ENCODE peak calls at places on chromosomes 1 and 21, in five cellular contexts. M, D, W, Q and S are unnamed samples.

GRCh38 chr1:11961230-11961629 is 19.0 kb upstream of the MFN2 start:
- DNase-seq in M (no peak), D (no peak), W (no peak), Q (no peak), S (no peak)

GRCh38 chr1:225156254-225156653 is 226.8 kb downstream of the DNAH14 start:
- DNase-seq in M (peak; percentile 23), D (no peak), W (no peak), Q (no peak), S (no peak)

GRCh38 chr1:19804786-19805390 is 5.2 kb upstream of the TMCO4 start:
- DNase-seq in M (no peak), D (no peak), W (no peak), Q (no peak), S (no peak)

GRCh38 chr1:21896652-21897532 is 40.2 kb downstream of the HSPG2 start:
- DNase-seq in M (no peak), D (no peak), W (no peak), Q (no peak), S (peak; percentile 92)

GRCh38 chr1:9427388-9427787 is 111.9 kb upstream of the SLC25A33 start:
- DNase-seq in M (no peak), D (no peak), W (no peak), Q (no peak), S (no peak)

GRCh38 chr1:96918406-96918805 is 196.8 kb downstream of the PTBP2 start:
- DNase-seq in M (no peak), D (no peak), W (peak; percentile 4), Q (no peak), S (no peak)

GRCh38 chr1:44677201-44677520 is 2.6 kb downstream of the ARMH1 start:
- DNase-seq in M (no peak), D (no peak), W (no peak), Q (peak; percentile 85), S (no peak)

GRCh38 chr21:33975548-33976081 is 60.0 kb upstream of the ATP5PO start:
- DNase-seq in M (peak; percentile 77), D (peak; percentile 42), W (no peak), Q (peak; percentile 61), S (no peak)

GRCh38 chr1:85494074-85494956 is 29.4 kb upstream of the DDAH1 start:
- DNase-seq in M (no peak), D (no peak), W (no peak), Q (peak; percentile 69), S (no peak)

GRCh38 chr1:208185801-208186201 is 58.4 kb downstream of the PLXNA2 start:
- DNase-seq in M (no peak), D (no peak), W (no peak), Q (no peak), S (no peak)

GRCh38 chr1:33931115-33931475 is 67.2 kb downstream of the HMGB4 start:
- DNase-seq in M (no peak), D (no peak), W (no peak), Q (no peak), S (peak; percentile 12)

GRCh38 chr1:63779338-63779819 is 5.6 kb downstream of the ROR1 start:
- DNase-seq in M (no peak), D (no peak), W (no peak), Q (no peak), S (no peak)

GRCh38 chr1:233183226-233184020 is 112.1 kb downstream of the PCNX2 start:
- DNase-seq in M (no peak), D (no peak), W (no peak), Q (no peak), S (no peak)

GRCh38 chr1:225482489-225482950 is 54.7 kb upstream of the LBR start:
- DNase-seq in M (no peak), D (no peak), W (peak; percentile 17), Q (no peak), S (no peak)